ENCODE peak calls at places on chromosomes 12 and 14, in ten cellular contexts. Y is thyroid gland, Z is MCF 10A, H is fibroblast of mammary gland, B is prostate gland, P is heart right ventricle, J is MM.1S, D is transverse colon, S is GM12878, T is AG04450. Q is an unnamed sample.

GRCh38 chr12:4027412-4027811 is 154.2 kb upstream of the PARP11 start:
- DNase-seq in H (no peak), B (no peak), Z (no peak), J (no peak), Y (peak; percentile 25), P (no peak), S (no peak), T (no peak), D (no peak), Q (no peak)

GRCh38 chr12:124302241-124302806 is 7.4 kb downstream of the RFLNA start:
- DNase-seq in P (no peak), H (no peak), D (no peak), J (no peak), B (no peak), Y (no peak), Z (no peak), T (no peak), S (no peak), Q (no peak)

GRCh38 chr14:79294506-79294905 is 916.8 kb downstream of the DIO2 start:
- DNase-seq in H (peak; percentile 2), T (no peak), J (no peak), Y (no peak), B (no peak), Z (no peak), D (no peak), S (no peak), P (no peak), Q (no peak)

GRCh38 chr14:23358042-23358441 is 5.4 kb upstream of the SLC22A17 start:
- DNase-seq in B (no peak), H (no peak), S (no peak), P (no peak), Z (no peak), J (no peak), Y (no peak), T (no peak), D (no peak), Q (no peak)

GRCh38 chr12:91256471-91256870 is 73.9 kb upstream of the DCN start:
- DNase-seq in Y (no peak), H (peak; percentile 35), D (no peak), J (no peak), P (no peak), S (no peak), B (no peak), Z (no peak), T (no peak), Q (no peak)

GRCh38 chr14:51865953-51866747 is 5.7 kb downstream of the GNG2 start:
- DNase-seq in S (no peak), B (no peak), J (no peak), P (no peak), Z (no peak), D (no peak), T (no peak), H (no peak), Y (no peak), Q (peak; percentile 54)

GRCh38 chr12:55019784-55020183 is at the start of gene NEUROD4:
- DNase-seq in Z (peak; percentile 54), D (no peak), P (no peak), S (no peak), B (peak; percentile 16), T (peak; percentile 3), J (peak; percentile 76), H (peak; percentile 64), Y (peak; percentile 71), Q (no peak)

GRCh38 chr12:111046896-111047295 is 126.5 kb upstream of the MYL2 start:
- DNase-seq in D (no peak), H (no peak), B (no peak), S (no peak), Y (no peak), T (no peak), Z (no peak), J (no peak), P (no peak), Q (no peak)

GRCh38 chr14:68137704-68138619 is 318.4 kb downstream of the RAD51B start:
- DNase-seq in H (peak; percentile 96), Y (peak; percentile 91), P (no peak), D (peak; percentile 36), T (peak; percentile 80), Z (peak; percentile 98), S (no peak), J (no peak), B (no peak), Q (no peak)

GRCh38 chr14:25132734-25133422 is 82.9 kb upstream of the STXBP6 start:
- DNase-seq in P (peak; percentile 44), J (peak; percentile 31), B (peak; percentile 73), T (no peak), Y (peak; percentile 74), H (peak; percentile 64), Z (peak; percentile 1), D (peak; percentile 72), S (no peak), Q (peak; percentile 32)

GRCh38 chr12:72133497-72134055 is 138.6 kb upstream of the TRHDE start:
- DNase-seq in Y (no peak), D (no peak), P (no peak), T (no peak), H (no peak), S (no peak), B (no peak), J (no peak), Z (peak; percentile 21), Q (no peak)

GRCh38 chr12:104181313-104181712 is 34.3 kb upstream of the TXNRD1 start:
- DNase-seq in S (no peak), D (no peak), H (peak; percentile 89), Y (peak; percentile 13), J (no peak), Z (peak; percentile 84), B (no peak), T (no peak), P (no peak), Q (no peak)

GRCh38 chr14:72822946-72823611 is 70.8 kb downstream of the DPF3 start:
- DNase-seq in Y (no peak), D (no peak), Z (no peak), J (no peak), H (no peak), B (no peak), T (no peak), P (peak; percentile 41), S (no peak), Q (no peak)

GRCh38 chr14:38481939-38482678 is 226.2 kb upstream of the CLEC14A start:
- DNase-seq in D (no peak), B (no peak), Z (peak; percentile 59), H (peak; percentile 71), S (no peak), P (no peak), T (no peak), J (no peak), Y (peak; percentile 93), Q (no peak)

GRCh38 chr12:104686196-104686595 is 229.4 kb downstream of the CHST11 start:
- DNase-seq in D (no peak), Y (no peak), H (peak; percentile 48), T (no peak), Z (peak; percentile 30), B (no peak), P (no peak), J (no peak), S (no peak), Q (no peak)

GRCh38 chr12:118607831-118608230 is 231.5 kb downstream of the SUDS3 start:
- DNase-seq in B (no peak), D (no peak), H (no peak), J (no peak), P (no peak), T (no peak), Y (no peak), S (no peak), Z (no peak), Q (no peak)

GRCh38 chr12:118606690-118607089 is 230.3 kb downstream of the SUDS3 start:
- DNase-seq in P (no peak), B (no peak), J (no peak), H (no peak), S (no peak), Z (no peak), Y (no peak), D (no peak), T (no peak), Q (no peak)

GRCh38 chr12:118611770-118612169 is 235.4 kb downstream of the SUDS3 start:
- DNase-seq in S (no peak), H (no peak), P (no peak), J (no peak), Y (no peak), Z (no peak), T (no peak), D (no peak), B (no peak), Q (no peak)

GRCh38 chr12:118611295-118611694 is 234.9 kb downstream of the SUDS3 start:
- DNase-seq in Z (peak; percentile 4), S (no peak), H (no peak), Y (no peak), P (no peak), T (no peak), B (no peak), D (no peak), J (no peak), Q (no peak)

GRCh38 chr12:118608770-118609344 is 232.5 kb downstream of the SUDS3 start:
- DNase-seq in Y (no peak), B (no peak), H (no peak), S (no peak), J (no peak), Z (no peak), T (no peak), P (no peak), D (no peak), Q (no peak)
- TF ChIP-seq CTCF in Y (no peak), B (no peak), H (no peak), S (no peak), J (no peak), Z (no peak), T (no peak), P (no peak), D (no peak), Q (no peak)

DNA sequence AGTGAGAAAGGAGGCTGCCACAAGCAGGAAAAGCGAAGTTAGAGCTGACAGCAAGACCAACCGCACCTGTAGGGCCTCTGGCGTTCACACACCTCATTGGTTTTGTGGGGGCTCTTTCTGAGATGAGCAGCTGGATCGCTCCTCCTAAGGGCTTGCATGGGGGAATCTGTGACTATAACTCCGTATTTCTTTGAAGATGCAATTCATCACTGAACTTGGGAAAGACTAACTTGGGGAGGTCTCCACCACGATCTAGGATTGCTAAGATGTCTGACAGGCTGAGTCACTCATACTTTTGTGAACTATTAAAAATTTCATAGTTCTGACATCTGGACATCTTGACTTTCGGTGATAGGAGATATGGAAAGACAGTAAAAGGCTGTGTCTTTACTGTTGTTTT is 173.6 kb downstream of the ETV6 start:
- DNase-seq in Z (no peak), S (no peak), D (no peak), H (peak; percentile 56), B (no peak), Y (no peak), J (no peak), T (peak; percentile 44), P (no peak), Q (no peak)
- TF ChIP-seq CTCF in Z (no peak), S (no peak), D (no peak), H (no peak), B (no peak), Y (no peak), J (no peak), T (no peak), P (no peak), Q (no peak)

GRCh38 chr12:58247633-58248032 is 306.3 kb downstream of the ATP23 start:
- DNase-seq in D (no peak), S (no peak), Y (no peak), H (no peak), B (no peak), T (no peak), P (no peak), J (no peak), Z (peak; percentile 14), Q (no peak)
- TF ChIP-seq CTCF in D (no peak), S (no peak), Y (no peak), H (peak; percentile 13), B (no peak), T (peak; percentile 24), P (no peak), J (no peak), Z (no peak), Q (no peak)

GRCh38 chr12:39619660-39620433 is at the start of gene ABCD2:
- DNase-seq in J (peak; percentile 97), Z (peak; percentile 66), T (peak; percentile 16), Y (peak; percentile 44), D (peak; percentile 55), S (peak; percentile 97), H (peak; percentile 89), B (peak; percentile 7), P (peak; percentile 66), Q (peak; percentile 38)
- TF ChIP-seq CTCF in J (no peak), Z (peak; percentile 31), T (no peak), Y (no peak), D (no peak), S (peak; percentile 3), H (peak; percentile 10), B (no peak), P (no peak), Q (no peak)